ENCODE peak calls at places on chromosomes 4 and X, in five cellular contexts. One of them, this sample, is unnamed.

GRCh38 chrX:132474522-132474921 is 14.3 kb downstream of the MBNL3 start:
- DNase-seq in HepG2: no peak
- DNase-seq in K562: no peak
- DNase-seq in SK-N-SH: no peak
- DNase-seq in GM12878: no peak
- DNase-seq in this sample: no peak

GRCh38 chr4:158670975-158671664 is 567 bp downstream of the C4orf46 start:
- DNase-seq in HepG2: peak; percentile 59
- DNase-seq in K562: peak; percentile 73
- DNase-seq in SK-N-SH: peak; percentile 77
- DNase-seq in GM12878: peak; percentile 30
- DNase-seq in this sample: peak; percentile 33

GRCh38 chr4:161546902-161547301 is 616.9 kb downstream of the FSTL5 start:
- DNase-seq in HepG2: no peak
- DNase-seq in K562: no peak
- DNase-seq in SK-N-SH: no peak
- DNase-seq in GM12878: no peak
- DNase-seq in this sample: no peak

GRCh38 chr4:2823301-2823670 is 20.4 kb upstream of the ADD1 start:
- DNase-seq in HepG2: no peak
- DNase-seq in K562: no peak
- DNase-seq in SK-N-SH: no peak
- DNase-seq in GM12878: no peak
- DNase-seq in this sample: no peak

GRCh38 chr4:47287735-47288134 is 175.8 kb downstream of the COMMD8 start:
- DNase-seq in HepG2: no peak
- DNase-seq in K562: peak; percentile 1
- DNase-seq in SK-N-SH: no peak
- DNase-seq in GM12878: peak; percentile 12
- DNase-seq in this sample: no peak

GRCh38 chr4:160592258-160592657 is 1489.4 kb downstream of the RAPGEF2 start:
- DNase-seq in HepG2: no peak
- DNase-seq in K562: no peak
- DNase-seq in SK-N-SH: no peak
- DNase-seq in GM12878: no peak
- DNase-seq in this sample: no peak

GRCh38 chr4:13642163-13642562 is 14.6 kb upstream of the BOD1L1 start:
- DNase-seq in HepG2: no peak
- DNase-seq in K562: no peak
- DNase-seq in SK-N-SH: no peak
- DNase-seq in GM12878: no peak
- DNase-seq in this sample: no peak

GRCh38 chr4:85952518-85952917 is 407.3 kb downstream of the MAPK10 start:
- DNase-seq in HepG2: no peak
- DNase-seq in K562: no peak
- DNase-seq in SK-N-SH: no peak
- DNase-seq in GM12878: no peak
- DNase-seq in this sample: no peak

GRCh38 chr4:3285558-3286334 is 7.1 kb upstream of the RGS12 start:
- DNase-seq in HepG2: peak; percentile 56
- DNase-seq in K562: no peak
- DNase-seq in SK-N-SH: peak; percentile 18
- DNase-seq in GM12878: no peak
- DNase-seq in this sample: no peak

GRCh38 chr4:13530823-13531608 is 13.3 kb downstream of the NKX3-2 start:
- DNase-seq in HepG2: no peak
- DNase-seq in K562: peak; percentile 79
- DNase-seq in SK-N-SH: peak; percentile 22
- DNase-seq in GM12878: no peak
- DNase-seq in this sample: no peak

GRCh38 chr4:124334119-124334518 is 378.4 kb downstream of the ANKRD50 start:
- DNase-seq in HepG2: peak; percentile 24
- DNase-seq in K562: peak; percentile 57
- DNase-seq in SK-N-SH: peak; percentile 42
- DNase-seq in GM12878: no peak
- DNase-seq in this sample: peak; percentile 60

GRCh38 chr4:2673157-2673556 is 83.0 kb downstream of the TNIP2 start:
- DNase-seq in HepG2: peak; percentile 8
- DNase-seq in K562: peak; percentile 20
- DNase-seq in SK-N-SH: no peak
- DNase-seq in GM12878: no peak
- DNase-seq in this sample: no peak

GRCh38 chr4:522911-523443 is 24.0 kb downstream of the PIGG start:
- DNase-seq in HepG2: no peak
- DNase-seq in K562: no peak
- DNase-seq in SK-N-SH: no peak
- DNase-seq in GM12878: no peak
- DNase-seq in this sample: no peak

GRCh38 chrX:74578137-74578536 is 36.3 kb downstream of the RLIM start:
- DNase-seq in HepG2: no peak
- DNase-seq in K562: no peak
- DNase-seq in SK-N-SH: no peak
- DNase-seq in GM12878: no peak
- DNase-seq in this sample: no peak

GRCh38 chrX:131812847-131813825 is 210.0 kb upstream of the STK26 start:
- DNase-seq in HepG2: no peak
- DNase-seq in K562: peak; percentile 71
- DNase-seq in SK-N-SH: peak; percentile 36
- DNase-seq in GM12878: peak; percentile 92
- DNase-seq in this sample: no peak

GRCh38 chr4:165964591-165964990 is 91.6 kb downstream of the TLL1 start:
- DNase-seq in HepG2: no peak
- DNase-seq in K562: no peak
- DNase-seq in SK-N-SH: no peak
- DNase-seq in GM12878: no peak
- DNase-seq in this sample: no peak

GRCh38 chrX:12794654-12795053 is 3.4 kb downstream of the PRPS2 start:
- DNase-seq in HepG2: no peak
- DNase-seq in K562: no peak
- DNase-seq in SK-N-SH: no peak
- DNase-seq in GM12878: no peak
- DNase-seq in this sample: no peak

GRCh38 chr4:77433102-77433733 is 172.4 kb upstream of the CXCL13 start:
- DNase-seq in HepG2: peak; percentile 53
- DNase-seq in K562: peak; percentile 19
- DNase-seq in SK-N-SH: peak; percentile 40
- DNase-seq in GM12878: peak; percentile 7
- DNase-seq in this sample: peak; percentile 42

GRCh38 chrX:12804655-12805054 is 13.4 kb downstream of the PRPS2 start:
- DNase-seq in HepG2: no peak
- DNase-seq in K562: no peak
- DNase-seq in SK-N-SH: no peak
- DNase-seq in GM12878: no peak
- DNase-seq in this sample: no peak

GRCh38 chr4:165359501-165359900 is 19.3 kb upstream of the CPE start:
- DNase-seq in HepG2: no peak
- DNase-seq in K562: no peak
- DNase-seq in SK-N-SH: no peak
- DNase-seq in GM12878: no peak
- DNase-seq in this sample: no peak

GRCh38 chr4:14345356-14345775 is 656.9 kb upstream of the CPEB2 start:
- DNase-seq in HepG2: no peak
- DNase-seq in K562: no peak
- DNase-seq in SK-N-SH: no peak
- DNase-seq in GM12878: no peak
- DNase-seq in this sample: no peak

GRCh38 chr4:150289198-150289597 is 211.0 kb downstream of the DCLK2 start:
- DNase-seq in HepG2: peak; percentile 13
- DNase-seq in K562: no peak
- DNase-seq in SK-N-SH: no peak
- DNase-seq in GM12878: no peak
- DNase-seq in this sample: no peak

GRCh38 chr4:147648656-147649055 is 31.5 kb downstream of the TMEM184C start:
- DNase-seq in HepG2: no peak
- DNase-seq in K562: no peak
- DNase-seq in SK-N-SH: no peak
- DNase-seq in GM12878: no peak
- DNase-seq in this sample: no peak

GRCh38 chrX:134023851-134024281 is 38.5 kb upstream of the GPC3 start:
- DNase-seq in HepG2: peak; percentile 92
- DNase-seq in K562: no peak
- DNase-seq in SK-N-SH: no peak
- DNase-seq in GM12878: no peak
- DNase-seq in this sample: no peak

GRCh38 chrX:34365482-34365881 is 233.4 kb upstream of the FAM47A start:
- DNase-seq in HepG2: no peak
- DNase-seq in K562: no peak
- DNase-seq in SK-N-SH: no peak
- DNase-seq in GM12878: no peak
- DNase-seq in this sample: no peak

GRCh38 chr4:84379881-84380618 is 119.0 kb downstream of the NKX6-1 start:
- DNase-seq in HepG2: no peak
- DNase-seq in K562: no peak
- DNase-seq in SK-N-SH: no peak
- DNase-seq in GM12878: no peak
- DNase-seq in this sample: no peak

GRCh38 chr4:125140966-125141495 is 173.7 kb upstream of the FAT4 start:
- DNase-seq in HepG2: no peak
- DNase-seq in K562: no peak
- DNase-seq in SK-N-SH: peak; percentile 17
- DNase-seq in GM12878: no peak
- DNase-seq in this sample: no peak

GRCh38 chr4:125359960-125360628 is 45.3 kb downstream of the FAT4 start:
- DNase-seq in HepG2: no peak
- DNase-seq in K562: no peak
- DNase-seq in SK-N-SH: no peak
- DNase-seq in GM12878: no peak
- DNase-seq in this sample: no peak

GRCh38 chr4:47031713-47032404 is 492 bp downstream of the GABRB1 start:
- DNase-seq in HepG2: no peak
- DNase-seq in K562: no peak
- DNase-seq in SK-N-SH: peak; percentile 2
- DNase-seq in GM12878: no peak
- DNase-seq in this sample: no peak

GRCh38 chr4:157509286-157509685 is 288.8 kb downstream of the GRIA2 start:
- DNase-seq in HepG2: no peak
- DNase-seq in K562: no peak
- DNase-seq in SK-N-SH: no peak
- DNase-seq in GM12878: no peak
- DNase-seq in this sample: no peak

DNA sequence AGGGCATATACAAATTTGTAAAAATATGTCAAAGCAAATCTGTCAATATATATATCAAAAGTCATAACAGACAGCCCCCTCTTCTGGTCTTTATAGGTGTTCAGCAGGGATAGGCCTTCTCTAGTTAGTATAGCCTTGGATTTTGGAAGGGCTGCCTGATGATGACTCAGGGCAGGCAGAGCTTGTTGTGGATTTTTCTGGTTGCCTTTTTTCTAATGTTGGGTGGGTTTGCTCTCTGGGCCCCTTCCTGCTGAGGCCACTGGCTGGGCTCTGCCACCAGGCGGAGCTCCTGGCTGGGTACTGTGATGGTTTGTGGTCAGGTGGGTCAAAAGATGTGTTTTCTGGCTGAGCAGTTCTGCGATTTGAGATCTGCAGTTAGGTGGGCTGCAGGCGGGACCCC is 294.2 kb downstream of the GRIA2 start:
- DNase-seq in HepG2: peak; percentile 7
- DNase-seq in K562: no peak
- DNase-seq in SK-N-SH: peak; percentile 20
- DNase-seq in GM12878: no peak
- DNase-seq in this sample: no peak
- TF ChIP-seq JUND in HepG2: no peak
- TF ChIP-seq JUND in K562: no peak
- TF ChIP-seq JUND in SK-N-SH: no peak
- TF ChIP-seq JUND in GM12878: no peak
- TF ChIP-seq JUND in this sample: no peak

DNA sequence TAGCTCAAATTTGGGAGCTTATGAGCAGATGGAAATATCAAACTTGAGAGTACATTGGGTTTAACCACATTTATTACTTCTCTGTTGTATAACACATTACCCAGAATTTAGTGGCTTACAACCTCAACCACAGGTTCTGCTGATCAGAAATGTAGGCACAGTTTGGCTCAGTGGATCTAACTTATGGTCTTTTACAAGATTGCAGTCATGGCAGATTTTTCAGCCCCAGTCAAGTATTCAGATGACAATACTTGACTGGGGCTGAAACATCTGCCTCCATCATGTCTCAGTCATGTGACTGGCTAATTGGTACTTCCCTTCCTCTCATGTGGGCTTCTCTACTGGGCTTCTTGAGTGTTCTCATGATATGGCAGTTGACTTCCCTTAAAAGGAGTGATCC is 44.0 kb upstream of the ADAD1 start:
- DNase-seq in HepG2: no peak
- DNase-seq in K562: no peak
- DNase-seq in SK-N-SH: no peak
- DNase-seq in GM12878: no peak
- DNase-seq in this sample: no peak
- TF ChIP-seq POLR2AphosphoS5 in HepG2: no peak
- TF ChIP-seq POLR2AphosphoS5 in K562: no peak
- TF ChIP-seq POLR2AphosphoS5 in SK-N-SH: no peak
- TF ChIP-seq POLR2AphosphoS5 in GM12878: no peak
- TF ChIP-seq POLR2AphosphoS5 in this sample: no peak

GRCh38 chr4:105179539-105180401 is 33.1 kb downstream of the TET2 start:
- DNase-seq in HepG2: peak; percentile 46
- DNase-seq in K562: no peak
- DNase-seq in SK-N-SH: no peak
- DNase-seq in GM12878: no peak
- DNase-seq in this sample: no peak
- TF ChIP-seq REST in HepG2: no peak
- TF ChIP-seq REST in K562: no peak
- TF ChIP-seq REST in SK-N-SH: no peak
- TF ChIP-seq REST in GM12878: no peak
- TF ChIP-seq REST in this sample: no peak

GRCh38 chrX:24902808-24903207 is 113.0 kb downstream of the ARX start:
- DNase-seq in HepG2: no peak
- DNase-seq in K562: no peak
- DNase-seq in SK-N-SH: no peak
- DNase-seq in GM12878: no peak
- DNase-seq in this sample: no peak
- TF ChIP-seq JUND in HepG2: no peak
- TF ChIP-seq JUND in K562: no peak
- TF ChIP-seq JUND in SK-N-SH: no peak
- TF ChIP-seq JUND in GM12878: no peak
- TF ChIP-seq JUND in this sample: no peak

GRCh38 chr4:83082777-83083176 is 31.8 kb downstream of the PLAC8 start:
- DNase-seq in HepG2: no peak
- DNase-seq in K562: no peak
- DNase-seq in SK-N-SH: no peak
- DNase-seq in GM12878: no peak
- DNase-seq in this sample: no peak

GRCh38 chr4:83089759-83090158 is 24.8 kb downstream of the PLAC8 start:
- DNase-seq in HepG2: no peak
- DNase-seq in K562: no peak
- DNase-seq in SK-N-SH: no peak
- DNase-seq in GM12878: no peak
- DNase-seq in this sample: no peak

DNA sequence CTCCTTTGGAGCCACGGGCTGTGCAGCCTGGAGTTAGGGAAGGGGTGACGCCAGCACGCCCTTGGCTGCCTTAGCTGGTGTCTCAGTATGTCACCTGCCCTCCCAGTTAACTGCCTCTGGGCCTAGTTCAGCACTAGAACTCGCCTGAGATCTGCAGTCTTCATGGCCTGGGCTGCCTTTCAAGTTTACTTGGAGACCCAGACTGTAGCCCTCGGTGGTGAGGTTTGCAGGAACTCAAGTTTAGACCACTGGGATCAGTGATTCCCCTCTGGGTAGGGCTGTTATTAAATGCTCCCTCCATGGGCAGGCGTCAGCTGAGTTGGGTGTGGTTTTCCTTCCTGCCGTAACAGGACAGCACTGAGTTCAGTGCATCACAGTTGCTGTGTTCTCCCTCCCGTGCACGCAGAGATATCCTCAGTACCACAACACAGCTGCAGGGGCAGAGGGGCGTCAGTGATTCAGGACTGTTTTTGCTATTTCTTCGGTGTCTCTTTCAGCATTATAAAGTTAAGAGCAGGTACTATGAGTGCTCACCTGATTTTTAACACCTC is 30.5 kb downstream of the PLAC8 start:
- DNase-seq in HepG2: no peak
- DNase-seq in K562: peak; percentile 38
- DNase-seq in SK-N-SH: no peak
- DNase-seq in GM12878: no peak
- DNase-seq in this sample: no peak
- TF ChIP-seq POLR2AphosphoS5 in HepG2: no peak
- TF ChIP-seq POLR2AphosphoS5 in K562: no peak
- TF ChIP-seq POLR2AphosphoS5 in SK-N-SH: no peak
- TF ChIP-seq POLR2AphosphoS5 in GM12878: peak; percentile 58
- TF ChIP-seq POLR2AphosphoS5 in this sample: no peak

This sample was measured in HCT116.